ENCODE peak calls at places on chromosomes 5 and 9, in five cellular contexts. F is kidney epithelial cell, S is right lobe of liver, Z is ovary, E is foreskin keratinocyte. Y is an unnamed sample.

GRCh38 chr9:130433168-130433946 is 11.4 kb upstream of the ASS1 start:
- DNase-seq in F (no peak), S (peak), Z (peak), E (peak), Y (no peak)

GRCh38 chr5:63686938-63687337 is 275.3 kb downstream of the HTR1A start:
- DNase-seq in F (no peak), S (no peak), Z (no peak), E (peak), Y (no peak)

GRCh38 chr9:21153688-21154608 is 12.3 kb upstream of the IFNW1 start:
- DNase-seq in F (peak), S (no peak), Z (no peak), E (peak), Y (no peak)

GRCh38 chr5:149297340-149298023 is 25.8 kb downstream of the AFAP1L1 start:
- DNase-seq in F (no peak), S (no peak), Z (no peak), E (peak), Y (no peak)

GRCh38 chr5:177040814-177041410 is 18.4 kb downstream of the ZNF346 start:
- DNase-seq in F (no peak), S (no peak), Z (no peak), E (peak), Y (no peak)

GRCh38 chr5:138448481-138449398 is 9.9 kb downstream of the REEP2 start:
- DNase-seq in F (no peak), S (no peak), Z (no peak), E (no peak), Y (no peak)

GRCh38 chr9:96163712-96164111 is 138.3 kb downstream of the HSD17B3 start:
- DNase-seq in F (no peak), S (no peak), Z (no peak), E (no peak), Y (no peak)

GRCh38 chr9:88007291-88007650 is 32.9 kb upstream of the CDK20 start:
- DNase-seq in F (no peak), S (no peak), Z (no peak), E (no peak), Y (no peak)

GRCh38 chr9:18350036-18350435 is 123.9 kb upstream of the ADAMTSL1 start:
- DNase-seq in F (no peak), S (no peak), Z (no peak), E (no peak), Y (no peak)

GRCh38 chr5:159899067-159900049 is 16.9 kb upstream of the ADRA1B start:
- DNase-seq in F (no peak), S (no peak), Z (no peak), E (no peak), Y (peak)

GRCh38 chr5:122751293-122751753 is 23.6 kb upstream of the SNX2 start:
- DNase-seq in F (peak), S (no peak), Z (no peak), E (peak), Y (no peak)

GRCh38 chr5:55324815-55325418 is 17.1 kb downstream of the MTREX start:
- DNase-seq in F (peak), S (no peak), Z (no peak), E (no peak), Y (no peak)

GRCh38 chr5:114361724-114362196 is at the start of gene KCNN2:
- DNase-seq in F (peak), S (peak), Z (peak), E (peak), Y (peak)

GRCh38 chr9:89999534-90000370 is 394.9 kb downstream of the GADD45G start:
- DNase-seq in F (no peak), S (peak), Z (peak), E (no peak), Y (no peak)

GRCh38 chr5:147348046-147348445 is 113.2 kb downstream of the STK32A start:
- DNase-seq in F (no peak), S (no peak), Z (no peak), E (peak), Y (no peak)

GRCh38 chr5:35853652-35854051 is 3.0 kb upstream of the IL7R start:
- DNase-seq in F (no peak), S (no peak), Z (peak), E (no peak), Y (no peak)

GRCh38 chr5:28850320-28850921 is 1812.0 kb upstream of the CDH9 start:
- DNase-seq in F (no peak), S (no peak), Z (no peak), E (peak), Y (no peak)

GRCh38 chr9:70802206-70802605 is 319.2 kb downstream of the TRPM3 start:
- DNase-seq in F (no peak), S (no peak), Z (no peak), E (no peak), Y (no peak)

GRCh38 chr5:168314735-168315411 is 23.4 kb downstream of the WWC1 start:
- DNase-seq in F (peak), S (peak), Z (no peak), E (peak), Y (peak)
- TF ChIP-seq CTCF in F (no peak), S (peak), Z (no peak), E (peak), Y (no peak)

GRCh38 chr9:4090491-4090890 is 209.4 kb downstream of the GLIS3 start:
- DNase-seq in F (no peak), S (no peak), Z (no peak), E (no peak), Y (no peak)

GRCh38 chr9:4082948-4083347 is 216.9 kb downstream of the GLIS3 start:
- DNase-seq in F (no peak), S (no peak), Z (no peak), E (no peak), Y (no peak)

GRCh38 chr9:4088680-4089079 is 211.2 kb downstream of the GLIS3 start:
- DNase-seq in F (no peak), S (no peak), Z (peak), E (no peak), Y (no peak)

GRCh38 chr9:4084440-4084818 is 215.4 kb downstream of the GLIS3 start:
- DNase-seq in F (no peak), S (no peak), Z (peak), E (no peak), Y (no peak)

DNA sequence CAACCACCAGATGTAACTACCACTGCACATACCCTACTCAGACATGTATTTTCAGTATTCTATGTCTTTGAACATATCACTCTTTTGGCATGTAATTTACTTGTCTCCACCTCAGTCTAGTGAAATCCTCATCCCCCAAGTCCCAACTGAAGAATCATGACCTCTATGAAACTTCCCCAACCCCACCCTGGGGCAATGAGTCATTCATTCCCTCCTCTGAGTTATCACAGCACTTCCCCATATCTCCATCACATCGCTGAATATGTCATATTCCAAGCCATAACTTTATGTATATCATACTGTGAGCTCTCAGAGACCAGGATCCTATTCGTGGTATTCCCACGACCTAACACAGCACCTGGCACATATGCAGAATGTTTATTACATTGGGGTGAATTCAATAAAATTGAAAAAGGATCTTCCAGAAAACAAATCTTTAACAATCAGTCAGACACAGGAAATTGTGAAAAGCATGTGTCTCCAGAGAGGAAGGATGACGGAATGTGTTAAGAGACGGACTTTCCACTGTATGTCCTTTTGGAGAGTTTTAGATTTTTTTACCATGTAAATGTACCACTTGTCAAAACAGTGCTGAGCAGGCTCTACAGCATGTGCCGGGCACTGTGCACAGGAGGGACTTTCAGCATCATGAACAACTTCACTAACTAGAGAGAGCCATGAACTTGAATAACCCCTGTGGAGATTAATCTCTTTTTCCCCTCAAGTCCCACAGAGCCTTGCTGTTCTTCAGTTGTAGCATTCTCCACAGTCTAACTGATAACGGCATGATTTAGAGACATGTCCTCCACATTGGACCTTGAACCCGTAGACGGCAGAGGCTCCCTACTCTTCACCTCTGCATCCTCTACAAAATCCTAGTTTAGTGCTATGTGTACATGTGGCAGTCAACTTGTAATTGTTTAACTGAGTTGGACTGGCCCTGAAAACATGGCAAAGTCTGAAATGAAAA is 213.5 kb downstream of the GLIS3 start:
- DNase-seq in F (no peak), S (no peak), Z (no peak), E (peak), Y (no peak)
- TF ChIP-seq CTCF in F (no peak), S (no peak), Z (no peak), E (no peak), Y (no peak)

GRCh38 chr5:118007262-118007661 is 981.1 kb downstream of the DTWD2 start:
- DNase-seq in F (no peak), S (no peak), Z (no peak), E (peak), Y (no peak)
- TF ChIP-seq CTCF in F (no peak), S (no peak), Z (no peak), E (peak), Y (no peak)

GRCh38 chr5:32276173-32276853 is 36.4 kb downstream of the MTMR12 start:
- DNase-seq in F (peak), S (no peak), Z (no peak), E (peak), Y (no peak)

GRCh38 chr5:32278403-32278802 is 34.3 kb downstream of the MTMR12 start:
- DNase-seq in F (no peak), S (no peak), Z (no peak), E (no peak), Y (no peak)

GRCh38 chr5:32279223-32279622 is 33.5 kb downstream of the MTMR12 start:
- DNase-seq in F (no peak), S (no peak), Z (no peak), E (no peak), Y (no peak)

GRCh38 chr5:32279786-32280185 is 33.0 kb downstream of the MTMR12 start:
- DNase-seq in F (no peak), S (no peak), Z (no peak), E (no peak), Y (no peak)

DNA sequence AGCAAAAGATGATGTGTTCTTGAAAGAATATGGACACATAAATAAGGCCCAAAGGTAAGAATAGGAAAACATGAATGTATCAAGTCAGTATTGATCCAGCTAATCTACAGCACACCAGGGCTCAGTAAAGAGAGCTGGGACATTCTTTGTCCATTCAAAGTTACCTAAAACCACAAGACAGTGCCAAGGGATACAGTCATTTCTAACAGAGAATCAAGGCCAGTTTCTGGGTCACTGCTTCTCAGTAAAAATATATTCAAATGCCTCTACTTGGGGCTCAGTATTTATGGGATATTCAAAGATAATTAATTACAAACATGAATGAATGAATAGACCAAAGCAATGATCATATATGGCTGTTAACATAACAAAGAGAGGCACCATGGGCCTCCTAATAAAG is 35.0 kb downstream of the MTMR12 start:
- DNase-seq in F (no peak), S (no peak), Z (no peak), E (no peak), Y (no peak)
- TF ChIP-seq CTCF in F (no peak), S (no peak), Z (no peak), E (no peak), Y (no peak)